ENCODE peak calls at places on chromosomes 7 and 10, in ten cellular contexts. N is prostate gland; I is ascending aorta; S is cardiac fibroblast; R is lower leg skin; M is left ventricle myocardium inferior; Q is choroid plexus epithelial cell; B is CD4-positive, alpha-beta T cell; O is GM12878; Z is activated CD8-positive, alpha-beta T cell treated with anti-CD3 and anti-CD28 coated beads for 36 hours. F is an unnamed sample.

GRCh38 chr7:80879849-80880248 is 39.0 kb downstream of the SEMA3C start:
- DNase-seq in N (no peak), I (no peak), S (peak), R (no peak), M (no peak), Q (peak), B (no peak), O (no peak), Z (no peak), F (no peak)

GRCh38 chr7:74178632-74179031 is 4.5 kb downstream of the EIF4H start:
- DNase-seq in N (no peak), I (no peak), S (peak), R (no peak), M (no peak), Q (no peak), B (no peak), O (no peak), Z (no peak), F (no peak)

GRCh38 chr10:79444243-79445119 is 943 bp downstream of the ZCCHC24 start:
- DNase-seq in N (peak), I (no peak), S (peak), R (peak), M (peak), Q (peak), B (peak), O (no peak), Z (peak), F (peak)

GRCh38 chr7:38189256-38189938 is 11.4 kb downstream of the STARD3NL start:
- DNase-seq in N (no peak), I (no peak), S (no peak), R (no peak), M (no peak), Q (no peak), B (no peak), O (no peak), Z (no peak), F (no peak)

GRCh38 chr10:66748217-66748616 is 177.6 kb upstream of the LRRTM3 start:
- DNase-seq in N (no peak), I (no peak), S (peak), R (no peak), M (no peak), Q (no peak), B (no peak), O (no peak), Z (no peak), F (no peak)

GRCh38 chr10:96529634-96530279 is 16.0 kb upstream of the TLL2 start:
- DNase-seq in N (no peak), I (no peak), S (no peak), R (no peak), M (no peak), Q (no peak), B (no peak), O (no peak), Z (no peak), F (no peak)

GRCh38 chr7:36278069-36278766 is 111.4 kb upstream of the ANLN start:
- DNase-seq in N (no peak), I (no peak), S (no peak), R (no peak), M (no peak), Q (no peak), B (no peak), O (no peak), Z (no peak), F (no peak)

GRCh38 chr7:151383638-151384351 is 26.0 kb downstream of the WDR86 start:
- DNase-seq in N (no peak), I (no peak), S (no peak), R (peak), M (no peak), Q (no peak), B (no peak), O (no peak), Z (no peak), F (no peak)

GRCh38 chr10:132354356-132355094 is 22.5 kb downstream of the LRRC27 start:
- DNase-seq in N (no peak), I (no peak), S (no peak), R (no peak), M (no peak), Q (no peak), B (no peak), O (no peak), Z (no peak), F (no peak)

GRCh38 chr10:71767420-71768035 is 5.8 kb downstream of the VSIR start:
- DNase-seq in N (no peak), I (no peak), S (peak), R (no peak), M (peak), Q (peak), B (no peak), O (no peak), Z (no peak), F (no peak)

GRCh38 chr7:30254717-30255095 is 29.7 kb upstream of the ZNRF2 start:
- DNase-seq in N (no peak), I (no peak), S (no peak), R (no peak), M (no peak), Q (no peak), B (no peak), O (no peak), Z (no peak), F (no peak)

GRCh38 chr10:57692255-57692980 is 575.3 kb downstream of the IPMK start:
- DNase-seq in N (no peak), I (no peak), S (peak), R (no peak), M (no peak), Q (peak), B (no peak), O (no peak), Z (no peak), F (no peak)

GRCh38 chr10:50990568-50991495 is 83.5 kb upstream of the PRKG1 start:
- DNase-seq in N (no peak), I (peak), S (peak), R (peak), M (peak), Q (peak), B (no peak), O (no peak), Z (peak), F (no peak)

GRCh38 chr7:148402159-148402558 is 188.4 kb upstream of the C7orf33 start:
- DNase-seq in N (no peak), I (no peak), S (no peak), R (no peak), M (no peak), Q (no peak), B (no peak), O (no peak), Z (no peak), F (no peak)

GRCh38 chr10:111595173-111595572 is 518.3 kb downstream of the ADRA2A start:
- DNase-seq in N (no peak), I (no peak), S (no peak), R (no peak), M (no peak), Q (no peak), B (no peak), O (no peak), Z (no peak), F (no peak)

GRCh38 chr10:111600772-111601171 is 523.9 kb downstream of the ADRA2A start:
- DNase-seq in N (no peak), I (no peak), S (no peak), R (no peak), M (peak), Q (no peak), B (no peak), O (no peak), Z (no peak), F (no peak)

GRCh38 chr10:111593578-111593977 is 516.7 kb downstream of the ADRA2A start:
- DNase-seq in N (no peak), I (no peak), S (peak), R (no peak), M (no peak), Q (no peak), B (no peak), O (no peak), Z (no peak), F (no peak)

DNA sequence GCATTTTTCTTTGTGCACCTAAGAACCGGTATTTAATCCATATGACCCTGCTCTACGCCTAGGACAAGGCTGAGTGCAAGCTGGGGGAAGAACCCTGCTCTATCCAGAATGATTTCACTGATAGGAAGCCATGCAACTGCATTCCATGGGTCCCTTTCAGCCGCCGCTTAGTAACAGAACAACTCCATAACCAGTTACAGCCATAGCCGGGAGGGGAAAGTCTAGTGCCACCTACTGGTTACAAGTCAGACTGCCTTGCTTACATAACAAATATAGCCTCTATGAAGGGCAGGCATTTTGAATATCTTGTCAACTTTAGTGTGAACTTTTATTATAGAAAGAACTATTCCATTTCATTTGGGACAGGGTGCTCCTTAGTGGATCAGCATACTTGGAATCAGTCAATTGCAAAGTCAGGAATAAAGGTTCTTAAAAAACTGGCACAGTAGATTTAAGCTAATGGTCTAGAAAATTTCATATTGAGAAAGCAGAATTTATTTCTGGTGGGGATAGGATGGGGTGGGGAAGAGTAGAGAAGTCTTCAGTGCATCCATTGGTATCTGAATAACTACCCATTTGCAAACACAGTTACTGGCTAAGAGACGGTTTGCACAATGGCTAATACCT is 521.7 kb downstream of the ADRA2A start:
- DNase-seq in N (peak), I (no peak), S (peak), R (no peak), M (no peak), Q (peak), B (peak), O (peak), Z (peak), F (no peak)
- TF ChIP-seq CTCF in N (peak), I (peak), S (peak), R (no peak), M (peak), Q (peak), B (peak), O (peak), Z (peak), F (peak)

GRCh38 chr7:99116151-99116550 is 27.8 kb downstream of the SMURF1 start:
- DNase-seq in N (no peak), I (no peak), S (no peak), R (no peak), M (no peak), Q (no peak), B (no peak), O (no peak), Z (no peak), F (no peak)
- TF ChIP-seq CTCF in N (no peak), I (no peak), S (no peak), R (no peak), M (no peak), Q (no peak), B (no peak), O (no peak), Z (no peak), F (no peak)

GRCh38 chr7:44772867-44773266 is 23.6 kb upstream of the PPIA start:
- DNase-seq in N (no peak), I (no peak), S (no peak), R (no peak), M (no peak), Q (no peak), B (no peak), O (no peak), Z (no peak), F (no peak)
- TF ChIP-seq CTCF in N (no peak), I (no peak), S (no peak), R (no peak), M (no peak), Q (no peak), B (no peak), O (no peak), Z (no peak), F (no peak)

GRCh38 chr7:129041142-129041928 is 13.6 kb downstream of the TNPO3 start:
- DNase-seq in N (no peak), I (no peak), S (peak), R (no peak), M (no peak), Q (no peak), B (no peak), O (no peak), Z (no peak), F (no peak)

GRCh38 chr7:129041929-129042200 is 13.0 kb downstream of the TNPO3 start:
- DNase-seq in N (no peak), I (no peak), S (no peak), R (no peak), M (no peak), Q (no peak), B (no peak), O (no peak), Z (no peak), F (no peak)

GRCh38 chr7:129032017-129032416 is 22.9 kb downstream of the TNPO3 start:
- DNase-seq in N (no peak), I (no peak), S (no peak), R (no peak), M (no peak), Q (no peak), B (no peak), O (no peak), Z (no peak), F (no peak)

GRCh38 chr7:129043012-129043411 is 11.9 kb downstream of the TNPO3 start:
- DNase-seq in N (no peak), I (no peak), S (no peak), R (no peak), M (no peak), Q (no peak), B (no peak), O (no peak), Z (no peak), F (no peak)

GRCh38 chr7:129037585-129037984 is 17.3 kb downstream of the TNPO3 start:
- DNase-seq in N (no peak), I (no peak), S (no peak), R (no peak), M (no peak), Q (no peak), B (no peak), O (no peak), Z (no peak), F (no peak)
- TF ChIP-seq CTCF in N (no peak), I (no peak), S (no peak), R (no peak), M (no peak), Q (no peak), B (no peak), O (no peak), Z (no peak), F (no peak)

DNA sequence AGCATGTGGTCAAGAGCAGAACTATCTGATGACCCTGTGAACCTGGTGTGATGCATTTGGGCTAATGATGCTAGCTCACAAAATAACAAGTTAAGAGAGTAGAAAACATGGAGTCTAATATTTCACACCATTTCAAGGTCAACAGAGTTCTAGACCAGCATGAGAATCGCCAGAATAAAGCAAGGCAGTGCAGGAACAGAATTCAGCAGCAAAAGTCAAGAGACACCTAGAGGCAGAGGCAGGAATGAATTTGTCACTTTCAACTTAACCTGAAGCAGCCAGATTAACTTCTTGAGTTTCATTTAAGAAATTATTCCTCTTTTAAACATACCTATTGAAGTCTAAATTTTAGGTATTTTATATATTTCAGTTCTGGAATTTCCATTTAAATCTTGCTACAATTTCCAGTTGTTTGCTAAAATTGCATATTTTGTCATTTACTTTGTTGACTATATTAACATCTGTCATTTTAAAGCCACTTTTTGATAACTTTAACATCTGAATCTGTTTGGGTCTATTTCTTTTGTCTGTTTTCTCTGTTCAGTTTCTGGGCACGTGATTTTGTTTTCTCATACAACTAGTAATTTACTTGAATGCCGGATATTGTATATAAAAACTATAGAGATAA is 44.2 kb upstream of the PRSS58 start:
- DNase-seq in N (no peak), I (no peak), S (peak), R (no peak), M (no peak), Q (peak), B (no peak), O (no peak), Z (no peak), F (no peak)
- TF ChIP-seq CTCF in N (no peak), I (no peak), S (peak), R (no peak), M (no peak), Q (peak), B (peak), O (peak), Z (peak), F (peak)